ENCODE peak calls at places on chromosomes 13 and 19, in four cellular contexts. One of them, this sample, is unnamed.

GRCh38 chr19:3346677-3347353 is 19.6 kb upstream of the NFIC start:
- DNase-seq in NCI-H1105: peak
- DNase-seq in GM04504: no peak
- DNase-seq in CD4-positive, alpha-beta memory T cell: no peak
- DNase-seq in this sample: no peak

GRCh38 chr13:39655041-39655568 is 357 bp upstream of the COG6 start:
- DNase-seq in NCI-H1105: no peak
- DNase-seq in GM04504: no peak
- DNase-seq in CD4-positive, alpha-beta memory T cell: no peak
- DNase-seq in this sample: no peak

GRCh38 chr13:40993119-40993518 is 26.0 kb downstream of the ELF1 start:
- DNase-seq in NCI-H1105: peak
- DNase-seq in GM04504: no peak
- DNase-seq in CD4-positive, alpha-beta memory T cell: no peak
- DNase-seq in this sample: no peak

GRCh38 chr19:55283548-55284393 is at the start of gene BRSK1:
- DNase-seq in NCI-H1105: peak
- DNase-seq in GM04504: peak
- DNase-seq in CD4-positive, alpha-beta memory T cell: peak
- DNase-seq in this sample: peak

GRCh38 chr13:39895254-39895653 is 239.8 kb downstream of the COG6 start:
- DNase-seq in NCI-H1105: no peak
- DNase-seq in GM04504: no peak
- DNase-seq in CD4-positive, alpha-beta memory T cell: no peak
- DNase-seq in this sample: no peak

GRCh38 chr19:35959040-35959967 is 23.1 kb downstream of the LRFN3 start:
- DNase-seq in NCI-H1105: no peak
- DNase-seq in GM04504: no peak
- DNase-seq in CD4-positive, alpha-beta memory T cell: peak
- DNase-seq in this sample: no peak

GRCh38 chr19:47020132-47020805 is 632 bp downstream of the NPAS1 start:
- DNase-seq in NCI-H1105: no peak
- DNase-seq in GM04504: no peak
- DNase-seq in CD4-positive, alpha-beta memory T cell: no peak
- DNase-seq in this sample: no peak

GRCh38 chr13:113906566-113906965 is 42.7 kb upstream of the GAS6 start:
- DNase-seq in NCI-H1105: peak
- DNase-seq in GM04504: no peak
- DNase-seq in CD4-positive, alpha-beta memory T cell: no peak
- DNase-seq in this sample: peak

GRCh38 chr13:48158290-48158689 is 63.4 kb upstream of the MED4 start:
- DNase-seq in NCI-H1105: no peak
- DNase-seq in GM04504: no peak
- DNase-seq in CD4-positive, alpha-beta memory T cell: no peak
- DNase-seq in this sample: no peak

GRCh38 chr13:111636804-111637203 is 316.4 kb downstream of the TEX29 start:
- DNase-seq in NCI-H1105: no peak
- DNase-seq in GM04504: no peak
- DNase-seq in CD4-positive, alpha-beta memory T cell: no peak
- DNase-seq in this sample: no peak

GRCh38 chr19:51477343-51477742 is 996 bp upstream of the CEACAM18 start:
- DNase-seq in NCI-H1105: no peak
- DNase-seq in GM04504: no peak
- DNase-seq in CD4-positive, alpha-beta memory T cell: no peak
- DNase-seq in this sample: no peak

GRCh38 chr19:49889687-49890348 is 6.9 kb downstream of the IL4I1 start:
- DNase-seq in NCI-H1105: no peak
- DNase-seq in GM04504: no peak
- DNase-seq in CD4-positive, alpha-beta memory T cell: peak
- DNase-seq in this sample: no peak

GRCh38 chr13:99956473-99957349 is 14.9 kb downstream of the ZIC5 start:
- DNase-seq in NCI-H1105: no peak
- DNase-seq in GM04504: no peak
- DNase-seq in CD4-positive, alpha-beta memory T cell: peak
- DNase-seq in this sample: no peak

GRCh38 chr13:29752175-29752574 is 98.2 kb downstream of the UBL3 start:
- DNase-seq in NCI-H1105: no peak
- DNase-seq in GM04504: no peak
- DNase-seq in CD4-positive, alpha-beta memory T cell: no peak
- DNase-seq in this sample: no peak